ENCODE peak calls at places on chromosomes 1 and 21, in six cellular contexts. O, H, P, B, E and I are unnamed samples.

GRCh38 chr21:42672699-42673458 is 19.5 kb downstream of the PDE9A start:
- DNase-seq in H (peak; percentile 71), E (no peak), O (no peak), B (no peak), P (no peak), I (no peak)

GRCh38 chr21:15343066-15343465 is 278.3 kb upstream of the NRIP1 start:
- DNase-seq in H (no peak), E (no peak), B (no peak), O (no peak), P (no peak), I (no peak)

GRCh38 chr1:15758953-15759661 is 512 bp downstream of the FBLIM1 start:
- DNase-seq in B (no peak), P (no peak), O (no peak), E (no peak), H (peak; percentile 43), I (no peak)

GRCh38 chr21:42674351-42674940 is 21.0 kb downstream of the PDE9A start:
- DNase-seq in O (no peak), B (peak; percentile 74), H (peak; percentile 76), P (peak; percentile 86), E (no peak), I (no peak)

GRCh38 chr1:58432813-58433668 is 113.5 kb downstream of the OMA1 start:
- DNase-seq in H (peak; percentile 28), P (peak; percentile 80), O (no peak), B (no peak), E (no peak), I (peak; percentile 74)

GRCh38 chr1:87757700-87758099 is 429.0 kb downstream of the LMO4 start:
- DNase-seq in B (no peak), E (no peak), P (peak; percentile 82), H (no peak), O (no peak), I (peak; percentile 17)

GRCh38 chr1:225651872-225652725 is 824 bp downstream of the ENAH start:
- DNase-seq in E (peak; percentile 13), B (peak; percentile 23), O (no peak), P (no peak), H (peak; percentile 68), I (no peak)

GRCh38 chr21:14075346-14076142 is 135.2 kb downstream of the LIPI start:
- DNase-seq in P (peak; percentile 63), O (no peak), H (no peak), B (no peak), E (no peak), I (no peak)

GRCh38 chr1:25985171-25985570 is 12.7 kb downstream of the PAFAH2 start:
- DNase-seq in B (no peak), E (no peak), H (no peak), O (no peak), P (no peak), I (no peak)

GRCh38 chr1:207804746-207805468 is 53.1 kb downstream of the CD46 start:
- DNase-seq in B (no peak), O (no peak), E (no peak), P (no peak), H (no peak), I (no peak)

GRCh38 chr1:65688848-65689247 is 103.8 kb upstream of the PDE4B start:
- DNase-seq in E (no peak), H (peak; percentile 11), O (no peak), P (no peak), B (no peak), I (no peak)

GRCh38 chr1:189409774-189410173 is 1067.9 kb downstream of the BRINP3 start:
- DNase-seq in O (no peak), H (no peak), B (no peak), P (no peak), E (no peak), I (no peak)

GRCh38 chr1:22880174-22880601 is 92.5 kb downstream of the LACTBL1 start:
- DNase-seq in O (no peak), B (no peak), E (no peak), H (no peak), P (no peak), I (no peak)

GRCh38 chr1:8863138-8863537 is 15.3 kb downstream of the ENO1 start:
- DNase-seq in P (no peak), E (no peak), B (no peak), O (no peak), H (no peak), I (no peak)

GRCh38 chr1:86138746-86139145 is 17.8 kb downstream of the COL24A1 start:
- DNase-seq in B (no peak), H (no peak), E (no peak), P (no peak), O (no peak), I (no peak)

GRCh38 chr1:235127774-235128452 is 724 bp downstream of the TOMM20 start:
- DNase-seq in O (no peak), P (no peak), E (peak; percentile 54), H (peak; percentile 35), B (no peak), I (no peak)

GRCh38 chr1:3387401-3387800 is 67.1 kb upstream of the ARHGEF16 start:
- DNase-seq in E (no peak), P (no peak), B (no peak), H (no peak), O (no peak), I (no peak)

GRCh38 chr1:87539147-87539546 is 210.5 kb downstream of the LMO4 start:
- DNase-seq in O (no peak), H (no peak), P (no peak), E (no peak), B (no peak), I (no peak)

GRCh38 chr1:234934611-234935033 is 194.0 kb downstream of the TOMM20 start:
- DNase-seq in P (no peak), H (no peak), B (no peak), O (no peak), E (no peak), I (peak; percentile 41)

GRCh38 chr1:18581420-18581880 is 49.2 kb upstream of the PAX7 start:
- DNase-seq in E (peak; percentile 56), H (peak; percentile 68), P (no peak), O (no peak), B (no peak), I (no peak)

GRCh38 chr1:47782414-47783165 is 214.6 kb downstream of the TRABD2B start:
- DNase-seq in O (no peak), H (no peak), B (no peak), P (no peak), E (no peak), I (peak; percentile 86)

GRCh38 chr1:170309389-170310013 is 163.7 kb downstream of the NTMT2 start:
- DNase-seq in H (peak; percentile 53), E (no peak), B (peak; percentile 8), O (no peak), P (no peak), I (no peak)

GRCh38 chr1:50750021-50750619 is 209.9 kb downstream of the FAF1 start:
- DNase-seq in B (no peak), P (no peak), E (peak; percentile 35), H (peak; percentile 13), O (no peak), I (no peak)

GRCh38 chr1:3530931-3531818 is 76.7 kb downstream of the ARHGEF16 start:
- DNase-seq in H (peak; percentile 92), B (peak; percentile 77), E (peak; percentile 10), O (peak; percentile 92), P (peak; percentile 92), I (peak; percentile 91)

GRCh38 chr1:179599623-179600249 is 8.1 kb downstream of the TDRD5 start:
- DNase-seq in H (peak; percentile 59), B (no peak), P (no peak), O (no peak), E (peak; percentile 85), I (no peak)
- TF ChIP-seq CTCF in H (peak; percentile 59), B (peak; percentile 14), P (peak; percentile 38), O (peak; percentile 32), E (peak; percentile 95), I (peak; percentile 44)

DNA sequence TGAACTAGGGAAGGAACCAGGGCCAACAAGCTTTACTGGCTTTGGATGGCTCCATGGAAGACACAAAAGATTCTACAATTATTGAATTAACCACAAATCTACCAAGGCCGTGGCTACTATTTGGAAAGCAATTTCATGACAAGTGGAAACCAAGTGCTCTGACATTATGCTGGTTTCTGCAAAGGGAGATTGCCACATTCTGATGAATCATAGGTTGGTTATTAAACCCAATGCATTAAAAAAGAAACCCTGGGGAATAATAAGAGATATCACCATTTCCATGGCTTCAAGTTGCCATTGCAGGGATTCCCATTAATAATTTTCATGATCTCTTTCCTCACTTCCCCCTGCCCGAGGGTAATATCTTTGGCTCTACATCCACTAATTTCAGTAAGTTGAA is 359.2 kb upstream of the NCAM2 start:
- DNase-seq in P (no peak), O (no peak), E (no peak), H (no peak), B (no peak), I (no peak)
- H3K9me3 ChIP-seq in P (no peaks in the 10 kb centered on the region), O (no peaks in the 10 kb centered on the region), E (peaks cover 6% of the 10 kb centered on the region), H (no peaks in the 10 kb centered on the region), B (no peaks in the 10 kb centered on the region), I (no peaks in the 10 kb centered on the region)

GRCh38 chr1:64584479-64584878 is 114.5 kb downstream of the CACHD1 start:
- DNase-seq in O (no peak), H (no peak), P (no peak), B (no peak), E (no peak), I (no peak)
- TF ChIP-seq CTCF in O (no peak), H (peak; percentile 8), P (no peak), B (no peak), E (peak; percentile 36), I (no peak)

GRCh38 chr21:17348357-17348756 is 164.5 kb upstream of the CXADR start:
- DNase-seq in B (no peak), E (no peak), H (no peak), O (no peak), P (no peak), I (no peak)
- H3K9me3 ChIP-seq in B (peaks cover 4% of the 10 kb centered on the region), E (no peaks in the 10 kb centered on the region), H (no peaks in the 10 kb centered on the region), O (peaks cover 18% of the 10 kb centered on the region), P (peaks cover 3% of the 10 kb centered on the region), I (peaks cover 5% of the 10 kb centered on the region)

GRCh38 chr1:108570128-108570527 is 10.2 kb downstream of the EEIG2 start:
- DNase-seq in E (peak; percentile 50), H (no peak), P (no peak), B (no peak), O (no peak), I (no peak)
- TF ChIP-seq CTCF in E (peak; percentile 80), H (peak; percentile 12), P (peak; percentile 34), B (peak; percentile 10), O (peak; percentile 56), I (peak; percentile 30)